ENCODE peak calls at places on chromosomes 3 and 15, in nine cellular contexts. T, H, J, M, V, A, X, K and D are unnamed samples.

GRCh38 chr3:172982731-172983364 is 158.2 kb downstream of the SPATA16 start:
- DNase-seq in V (no peak), K (no peak), X (peak), H (no peak), T (no peak), M (no peak), J (no peak), A (peak), D (no peak)

GRCh38 chr15:95996494-95996893 is 334.0 kb upstream of the NR2F2 start:
- DNase-seq in T (peak), J (no peak), V (no peak), M (no peak), K (no peak), X (no peak), A (no peak), H (no peak), D (no peak)

GRCh38 chr15:60408438-60409105 is 10.8 kb upstream of the ANXA2 start:
- DNase-seq in K (no peak), T (no peak), A (no peak), X (peak), V (no peak), H (no peak), M (no peak), J (no peak), D (no peak)

GRCh38 chr15:57832183-57832582 is 125.7 kb downstream of the POLR2M start:
- DNase-seq in M (no peak), V (no peak), J (no peak), K (no peak), A (no peak), X (no peak), H (no peak), T (no peak), D (no peak)

GRCh38 chr3:173700336-173700735 is 302.8 kb downstream of the NLGN1 start:
- DNase-seq in H (no peak), V (no peak), K (no peak), X (no peak), T (no peak), A (no peak), J (no peak), M (no peak), D (no peak)

GRCh38 chr3:83011471-83011870 is 1250.0 kb upstream of the GBE1 start:
- DNase-seq in K (no peak), X (peak), A (no peak), V (no peak), M (no peak), H (no peak), T (no peak), J (no peak), D (no peak)

GRCh38 chr3:195906865-195907729 is 1.3 kb downstream of the TNK2 start:
- DNase-seq in A (no peak), H (no peak), M (no peak), X (no peak), J (peak), V (no peak), T (peak), K (peak), D (no peak)

GRCh38 chr15:96264801-96265515 is 65.5 kb upstream of the NR2F2 start:
- DNase-seq in M (no peak), K (peak), V (no peak), A (peak), X (no peak), T (no peak), H (no peak), J (no peak), D (no peak)

GRCh38 chr3:193016437-193016887 is 98.8 kb upstream of the MB21D2 start:
- DNase-seq in T (no peak), J (no peak), H (no peak), A (peak), K (peak), M (no peak), V (no peak), X (peak), D (no peak)

GRCh38 chr15:46917853-46918252 is 799.5 kb upstream of the SEMA6D start:
- DNase-seq in H (no peak), X (no peak), A (no peak), T (no peak), J (no peak), K (no peak), M (no peak), V (no peak), D (no peak)
- H3K27ac ChIP-seq in H (no peak), X (no peak), A (no peak), T (no peak), J (no peak), K (no peak), M (no peak), V (no peak), D (no peak)

DNA sequence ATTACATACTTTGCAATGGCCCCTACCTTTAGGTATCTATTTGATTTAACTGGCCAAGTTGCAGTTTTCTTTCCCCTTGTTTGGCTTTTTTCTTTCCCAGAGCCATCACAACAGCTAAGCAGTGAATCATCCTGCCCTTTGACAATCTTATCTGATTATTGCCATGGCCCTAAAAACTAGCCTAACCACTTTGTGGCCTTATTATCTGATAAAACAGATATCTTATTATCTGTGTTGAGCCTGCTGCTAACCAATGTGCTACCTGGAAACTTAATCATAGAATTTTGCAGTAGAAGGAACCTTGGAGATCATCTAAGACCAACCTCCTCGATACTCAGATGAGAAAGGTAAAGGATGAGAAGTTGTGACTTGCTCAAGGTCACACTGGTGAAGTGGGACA is 37.1 kb downstream of the EIF4E3 start:
- DNase-seq in K (no peak), J (no peak), H (no peak), T (no peak), A (no peak), V (no peak), X (no peak), M (no peak), D (no peak)
- H3K27ac ChIP-seq in K (no peak), J (no peak), H (no peak), T (no peak), A (no peak), V (no peak), X (no peak), M (no peak), D (peak)

GRCh38 chr15:69482686-69483256 is 30.2 kb downstream of the RPLP1 start:
- DNase-seq in M (no peak), T (no peak), V (no peak), A (no peak), X (no peak), H (no peak), J (no peak), K (no peak), D (peak)

GRCh38 chr15:69480932-69481331 is 28.3 kb downstream of the RPLP1 start:
- DNase-seq in M (no peak), H (no peak), A (no peak), K (no peak), X (no peak), T (no peak), J (no peak), V (no peak), D (peak)

GRCh38 chr15:69476704-69477473 is 24.3 kb downstream of the RPLP1 start:
- DNase-seq in K (no peak), J (no peak), A (no peak), H (peak), V (no peak), X (no peak), M (no peak), T (no peak), D (peak)

GRCh38 chr15:69478259-69478687 is 25.7 kb downstream of the RPLP1 start:
- DNase-seq in M (no peak), H (peak), X (peak), J (peak), T (peak), V (no peak), A (peak), K (peak), D (peak)

GRCh38 chr15:69479971-69480370 is 27.4 kb downstream of the RPLP1 start:
- DNase-seq in T (no peak), X (no peak), A (no peak), K (no peak), J (no peak), V (no peak), H (no peak), M (no peak), D (no peak)
- H3K27ac ChIP-seq in T (no peak), X (no peak), A (no peak), K (no peak), J (no peak), V (no peak), H (no peak), M (no peak), D (no peak)

DNA sequence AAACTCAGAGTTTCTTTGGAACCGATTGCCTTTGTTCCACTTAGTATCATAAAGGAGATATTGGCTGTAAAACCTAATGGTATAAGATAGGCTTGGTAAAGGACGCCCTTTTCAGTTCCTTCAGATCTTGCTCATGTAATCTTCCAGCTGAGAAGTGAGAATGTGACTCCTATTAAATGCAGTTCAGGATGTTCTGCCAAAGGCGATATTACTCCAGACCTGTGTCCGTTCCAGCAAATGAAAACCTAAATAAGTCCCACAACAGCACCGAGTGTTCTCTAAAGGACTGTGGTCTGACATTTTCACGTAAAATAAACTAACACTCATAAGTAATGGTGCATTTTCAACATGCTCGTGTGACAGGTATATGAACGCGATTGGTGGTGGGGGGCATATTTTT is 276.2 kb downstream of the FEZF2 start:
- DNase-seq in J (no peak), A (no peak), K (peak), T (no peak), V (no peak), M (no peak), X (no peak), H (no peak), D (no peak)
- H3K27ac ChIP-seq in J (no peak), A (no peak), K (no peak), T (no peak), V (peak), M (peak), X (no peak), H (peak), D (no peak)

GRCh38 chr3:66495633-66496032 is 5.2 kb downstream of the LRIG1 start:
- DNase-seq in M (no peak), H (no peak), J (no peak), V (no peak), T (no peak), X (no peak), A (peak), K (no peak), D (no peak)
- H3K27ac ChIP-seq in M (peak), H (peak), J (no peak), V (peak), T (no peak), X (no peak), A (peak), K (no peak), D (no peak)

DNA sequence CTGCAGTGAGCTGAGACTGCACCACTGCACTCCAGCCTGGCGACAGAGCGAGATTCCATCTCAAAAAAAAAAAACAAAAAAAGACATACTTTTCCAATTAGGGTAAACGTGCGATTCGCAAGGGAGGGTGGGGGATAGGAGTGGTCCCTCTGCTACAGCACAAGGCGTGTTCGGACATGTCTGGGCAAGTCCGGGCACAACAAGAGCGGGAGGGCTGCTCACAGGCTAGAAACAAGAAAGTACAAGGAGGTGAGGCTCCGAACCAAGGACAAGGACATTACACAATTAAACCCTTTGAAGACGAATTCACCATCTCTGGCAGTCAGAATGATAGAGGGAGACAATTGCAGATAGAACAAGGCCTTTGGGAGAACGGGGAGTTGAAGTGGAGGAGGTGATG is 32.2 kb upstream of the BCL2A1 start:
- DNase-seq in H (no peak), J (no peak), K (no peak), V (no peak), M (peak), A (no peak), T (no peak), X (peak), D (no peak)
- H3K27ac ChIP-seq in H (no peak), J (no peak), K (no peak), V (no peak), M (no peak), A (no peak), T (no peak), X (no peak), D (no peak)

DNA sequence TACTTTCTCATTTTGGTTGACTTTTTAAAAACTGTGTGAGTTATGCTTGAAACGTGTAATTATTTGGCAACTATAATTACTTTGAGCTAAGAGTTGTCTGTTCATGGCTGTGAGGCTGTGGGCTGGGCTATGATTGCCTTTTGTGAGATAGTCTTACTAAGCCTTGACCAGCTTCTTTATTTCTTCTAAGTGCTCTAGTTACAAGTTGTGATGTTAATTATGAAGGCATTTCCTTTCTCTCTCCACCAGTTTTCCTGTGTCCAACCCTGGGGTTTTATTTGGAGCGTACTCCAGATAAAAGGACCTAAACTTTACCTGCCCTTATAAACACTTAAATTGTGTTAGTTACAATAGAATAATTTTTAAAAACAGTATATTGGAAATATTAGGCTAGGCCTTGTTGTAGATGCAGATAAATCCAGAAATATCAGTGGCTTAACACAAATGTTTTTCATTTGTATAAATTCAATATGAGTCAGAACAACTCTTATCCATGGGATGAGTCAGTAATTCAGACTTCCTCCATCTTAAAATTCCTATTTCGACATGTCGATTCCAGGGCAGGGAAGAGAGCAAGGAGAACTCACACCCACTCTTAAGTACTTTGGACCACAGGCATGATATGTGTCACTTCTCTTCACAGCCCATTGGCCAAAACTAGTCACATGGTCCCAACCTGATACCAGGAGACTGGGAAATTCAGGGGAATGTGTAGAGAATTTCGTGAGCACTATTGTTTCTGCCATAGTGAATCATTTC is 17.0 kb downstream of the TMEM62 start:
- DNase-seq in T (no peak), K (no peak), J (no peak), V (no peak), X (peak), H (no peak), M (no peak), A (no peak), D (peak)
- H3K27ac ChIP-seq in T (no peak), K (no peak), J (no peak), V (no peak), X (peak), H (no peak), M (no peak), A (no peak), D (peak)